ENCODE peak calls at places on chromosomes 4 and X, in six cellular contexts. One of them, this sample, is unnamed. For H3K36me3, the result is how much of the 10 kb centered on the place peaks cover.

GRCh38 chr4:88291003-88291402 is 6.6 kb upstream of the PPM1K start:
- DNase-seq in IMR-90: peak
- DNase-seq in GM06990: no peak
- DNase-seq in endodermal cell: no peak
- DNase-seq in endothelial cell of umbilical vein: no peak
- DNase-seq in CD4-positive, alpha-beta memory T cell: no peak
- DNase-seq in this sample: peak

GRCh38 chr4:68748181-68748981 is 67.4 kb upstream of the UGT2B10 start:
- DNase-seq in IMR-90: no peak
- DNase-seq in GM06990: no peak
- DNase-seq in endodermal cell: no peak
- DNase-seq in endothelial cell of umbilical vein: peak
- DNase-seq in CD4-positive, alpha-beta memory T cell: no peak
- DNase-seq in this sample: no peak

GRCh38 chr4:5952286-5953002 is 59.6 kb upstream of the CRMP1 start:
- DNase-seq in IMR-90: no peak
- DNase-seq in GM06990: no peak
- DNase-seq in endodermal cell: peak
- DNase-seq in endothelial cell of umbilical vein: no peak
- DNase-seq in CD4-positive, alpha-beta memory T cell: no peak
- DNase-seq in this sample: no peak

GRCh38 chr4:140373328-140374129 is at the start of gene SCOC:
- DNase-seq in IMR-90: peak
- DNase-seq in GM06990: peak
- DNase-seq in endodermal cell: peak
- DNase-seq in endothelial cell of umbilical vein: peak
- DNase-seq in CD4-positive, alpha-beta memory T cell: peak
- DNase-seq in this sample: peak

GRCh38 chr4:174592985-174593335 is 70.7 kb upstream of the HPGD start:
- DNase-seq in IMR-90: peak
- DNase-seq in GM06990: no peak
- DNase-seq in endodermal cell: no peak
- DNase-seq in endothelial cell of umbilical vein: no peak
- DNase-seq in CD4-positive, alpha-beta memory T cell: no peak
- DNase-seq in this sample: no peak

GRCh38 chr4:11805837-11806236 is 377.1 kb upstream of the HS3ST1 start:
- DNase-seq in IMR-90: peak
- DNase-seq in GM06990: no peak
- DNase-seq in endodermal cell: no peak
- DNase-seq in endothelial cell of umbilical vein: peak
- DNase-seq in CD4-positive, alpha-beta memory T cell: no peak
- DNase-seq in this sample: peak

GRCh38 chrX:18424482-18425198 is 768 bp upstream of the CDKL5 start:
- DNase-seq in IMR-90: peak
- DNase-seq in GM06990: peak
- DNase-seq in endodermal cell: no peak
- DNase-seq in endothelial cell of umbilical vein: peak
- DNase-seq in CD4-positive, alpha-beta memory T cell: peak
- DNase-seq in this sample: peak

GRCh38 chrX:21658152-21658737 is at the start of gene KLHL34:
- DNase-seq in IMR-90: no peak
- DNase-seq in GM06990: peak
- DNase-seq in endodermal cell: no peak
- DNase-seq in endothelial cell of umbilical vein: no peak
- DNase-seq in CD4-positive, alpha-beta memory T cell: no peak
- DNase-seq in this sample: peak

GRCh38 chrX:48826876-48827653 is 752 bp downstream of the ERAS start:
- DNase-seq in IMR-90: no peak
- DNase-seq in GM06990: no peak
- DNase-seq in endodermal cell: peak
- DNase-seq in endothelial cell of umbilical vein: no peak
- DNase-seq in CD4-positive, alpha-beta memory T cell: no peak
- DNase-seq in this sample: peak

GRCh38 chr4:10028910-10029309 is 7.6 kb upstream of the SLC2A9 start:
- DNase-seq in IMR-90: no peak
- DNase-seq in GM06990: no peak
- DNase-seq in endodermal cell: peak
- DNase-seq in endothelial cell of umbilical vein: no peak
- DNase-seq in CD4-positive, alpha-beta memory T cell: no peak
- DNase-seq in this sample: no peak

GRCh38 chr4:153364061-153364460 is 19.6 kb downstream of the MND1 start:
- DNase-seq in IMR-90: no peak
- DNase-seq in GM06990: no peak
- DNase-seq in endodermal cell: no peak
- DNase-seq in endothelial cell of umbilical vein: no peak
- DNase-seq in CD4-positive, alpha-beta memory T cell: no peak
- DNase-seq in this sample: no peak
- H3K36me3 ChIP-seq in IMR-90: under half
- H3K36me3 ChIP-seq in GM06990: under half
- H3K36me3 ChIP-seq in endodermal cell: under half
- H3K36me3 ChIP-seq in endothelial cell of umbilical vein: under half
- H3K36me3 ChIP-seq in CD4-positive, alpha-beta memory T cell: under half
- H3K36me3 ChIP-seq in this sample: under half

GRCh38 chr4:41661447-41662076 is 87.0 kb downstream of the PHOX2B start:
- DNase-seq in IMR-90: peak
- DNase-seq in GM06990: no peak
- DNase-seq in endodermal cell: peak
- DNase-seq in endothelial cell of umbilical vein: peak
- DNase-seq in CD4-positive, alpha-beta memory T cell: no peak
- DNase-seq in this sample: peak
- H3K36me3 ChIP-seq in IMR-90: under half
- H3K36me3 ChIP-seq in GM06990: under half
- H3K36me3 ChIP-seq in endodermal cell: under half
- H3K36me3 ChIP-seq in endothelial cell of umbilical vein: under half
- H3K36me3 ChIP-seq in CD4-positive, alpha-beta memory T cell: under half
- H3K36me3 ChIP-seq in this sample: under half

DNA sequence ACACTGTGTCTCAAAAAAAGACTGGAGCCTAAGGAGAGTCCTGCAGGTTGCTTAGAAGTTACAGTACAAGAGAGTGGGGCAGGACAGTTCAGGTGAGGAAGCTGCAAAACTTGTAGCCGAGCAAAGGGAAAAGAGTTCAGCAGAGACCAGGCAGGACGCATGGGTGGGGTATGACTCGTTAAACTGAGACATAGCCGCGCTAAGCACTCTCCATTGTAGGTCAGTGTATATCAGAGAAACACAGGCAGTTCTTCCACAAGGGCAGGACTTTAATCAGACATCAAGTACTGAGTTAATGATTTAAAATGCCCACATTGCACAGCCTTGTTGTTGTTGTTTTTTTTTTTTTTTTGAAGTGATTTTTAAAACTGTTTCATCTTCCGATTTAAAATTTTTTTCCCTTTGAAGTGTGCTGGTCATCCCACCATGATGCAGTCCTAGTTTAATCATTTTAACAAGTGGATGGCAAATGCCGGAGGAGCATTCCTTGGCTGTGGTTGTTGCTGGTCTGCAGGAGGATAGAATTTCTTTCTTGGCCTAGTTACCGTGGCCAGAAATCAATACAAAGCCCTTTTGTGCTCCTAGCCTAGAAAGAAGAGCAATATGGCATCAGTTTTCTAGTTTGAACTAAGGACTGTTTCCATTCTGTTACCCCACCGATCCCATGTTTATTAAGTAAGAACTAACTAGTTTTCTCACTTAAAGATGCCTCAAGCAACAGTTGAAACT is 10.3 kb downstream of the LAP3 start:
- DNase-seq in IMR-90: no peak
- DNase-seq in GM06990: no peak
- DNase-seq in endodermal cell: no peak
- DNase-seq in endothelial cell of umbilical vein: no peak
- DNase-seq in CD4-positive, alpha-beta memory T cell: no peak
- DNase-seq in this sample: no peak
- H3K36me3 ChIP-seq in IMR-90: under half
- H3K36me3 ChIP-seq in GM06990: under half
- H3K36me3 ChIP-seq in endodermal cell: half or more
- H3K36me3 ChIP-seq in endothelial cell of umbilical vein: under half
- H3K36me3 ChIP-seq in CD4-positive, alpha-beta memory T cell: half or more
- H3K36me3 ChIP-seq in this sample: under half

GRCh38 chr4:56209767-56210166 is 177.5 kb downstream of the AASDH start:
- DNase-seq in IMR-90: no peak
- DNase-seq in GM06990: no peak
- DNase-seq in endodermal cell: peak
- DNase-seq in endothelial cell of umbilical vein: no peak
- DNase-seq in CD4-positive, alpha-beta memory T cell: no peak
- DNase-seq in this sample: peak

GRCh38 chr4:56210397-56210796 is 176.9 kb downstream of the AASDH start:
- DNase-seq in IMR-90: no peak
- DNase-seq in GM06990: no peak
- DNase-seq in endodermal cell: no peak
- DNase-seq in endothelial cell of umbilical vein: no peak
- DNase-seq in CD4-positive, alpha-beta memory T cell: no peak
- DNase-seq in this sample: peak

GRCh38 chr4:56213543-56213942 is 173.7 kb downstream of the AASDH start:
- DNase-seq in IMR-90: no peak
- DNase-seq in GM06990: no peak
- DNase-seq in endodermal cell: no peak
- DNase-seq in endothelial cell of umbilical vein: no peak
- DNase-seq in CD4-positive, alpha-beta memory T cell: no peak
- DNase-seq in this sample: no peak

GRCh38 chr4:56212774-56213173 is 174.5 kb downstream of the AASDH start:
- DNase-seq in IMR-90: no peak
- DNase-seq in GM06990: no peak
- DNase-seq in endodermal cell: no peak
- DNase-seq in endothelial cell of umbilical vein: no peak
- DNase-seq in CD4-positive, alpha-beta memory T cell: no peak
- DNase-seq in this sample: no peak

GRCh38 chr4:56211202-56211601 is 176.1 kb downstream of the AASDH start:
- DNase-seq in IMR-90: no peak
- DNase-seq in GM06990: no peak
- DNase-seq in endodermal cell: peak
- DNase-seq in endothelial cell of umbilical vein: no peak
- DNase-seq in CD4-positive, alpha-beta memory T cell: no peak
- DNase-seq in this sample: no peak
- H3K36me3 ChIP-seq in IMR-90: under half
- H3K36me3 ChIP-seq in GM06990: under half
- H3K36me3 ChIP-seq in endodermal cell: under half
- H3K36me3 ChIP-seq in endothelial cell of umbilical vein: under half
- H3K36me3 ChIP-seq in CD4-positive, alpha-beta memory T cell: under half
- H3K36me3 ChIP-seq in this sample: under half

DNA sequence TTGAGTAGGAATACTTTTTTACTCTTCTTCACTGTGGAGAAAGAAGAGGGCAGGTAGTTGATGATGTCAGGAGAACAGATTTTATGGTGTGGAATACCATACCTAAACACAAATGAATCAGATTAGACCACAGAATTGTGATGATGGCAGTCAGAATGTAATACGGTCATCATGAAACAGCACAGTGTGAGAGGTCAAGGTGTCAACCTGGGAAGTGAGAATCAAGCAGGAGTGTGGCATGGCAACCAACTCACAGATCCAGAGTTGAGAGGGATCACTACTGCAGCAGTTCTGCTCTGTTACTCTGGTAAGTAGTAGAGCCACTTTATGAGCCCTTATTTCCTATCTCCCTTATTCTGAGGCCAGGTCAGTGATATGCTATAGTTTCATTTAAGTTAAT is 27.7 kb downstream of the METTL14 start:
- DNase-seq in IMR-90: peak
- DNase-seq in GM06990: no peak
- DNase-seq in endodermal cell: no peak
- DNase-seq in endothelial cell of umbilical vein: no peak
- DNase-seq in CD4-positive, alpha-beta memory T cell: no peak
- DNase-seq in this sample: no peak
- H3K36me3 ChIP-seq in IMR-90: under half
- H3K36me3 ChIP-seq in GM06990: under half
- H3K36me3 ChIP-seq in endodermal cell: half or more
- H3K36me3 ChIP-seq in endothelial cell of umbilical vein: under half
- H3K36me3 ChIP-seq in CD4-positive, alpha-beta memory T cell: under half
- H3K36me3 ChIP-seq in this sample: under half

DNA sequence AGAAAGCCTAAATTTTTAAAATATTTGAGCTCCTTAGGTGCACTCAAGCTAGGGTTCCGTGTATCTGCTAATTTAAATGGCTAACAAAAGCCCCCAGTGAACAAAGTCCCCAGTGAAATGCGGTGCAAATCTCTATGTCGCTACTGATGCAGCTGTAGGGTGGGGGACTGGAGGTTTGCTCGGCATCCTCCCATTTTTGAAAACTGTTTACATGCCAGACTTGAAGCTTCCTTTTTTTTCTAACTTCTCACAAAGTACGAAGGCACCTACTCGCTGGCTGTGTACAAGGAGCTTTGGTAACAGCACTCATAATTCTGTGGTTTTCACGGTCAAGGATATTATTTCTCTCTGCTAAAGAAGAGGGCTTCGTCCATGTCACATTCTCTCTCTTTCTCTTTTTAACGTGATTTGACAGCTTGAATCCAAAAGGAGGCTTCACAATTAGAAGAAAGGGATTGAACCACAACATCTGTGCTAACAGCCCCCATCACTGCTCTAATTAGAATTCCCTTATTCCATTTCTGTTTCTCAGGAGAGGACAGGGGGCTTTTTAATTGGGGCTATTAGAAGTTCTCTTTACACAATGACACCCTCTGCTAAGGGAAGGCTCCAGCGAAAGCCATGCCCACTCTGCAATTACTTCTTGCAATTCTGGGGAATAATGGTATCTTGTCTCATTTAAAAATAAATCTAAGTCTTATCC is 46.7 kb downstream of the TMEM156 start:
- DNase-seq in IMR-90: no peak
- DNase-seq in GM06990: no peak
- DNase-seq in endodermal cell: no peak
- DNase-seq in endothelial cell of umbilical vein: no peak
- DNase-seq in CD4-positive, alpha-beta memory T cell: no peak
- DNase-seq in this sample: no peak
- H3K36me3 ChIP-seq in IMR-90: under half
- H3K36me3 ChIP-seq in GM06990: under half
- H3K36me3 ChIP-seq in endodermal cell: under half
- H3K36me3 ChIP-seq in endothelial cell of umbilical vein: under half
- H3K36me3 ChIP-seq in CD4-positive, alpha-beta memory T cell: under half
- H3K36me3 ChIP-seq in this sample: under half

GRCh38 chr4:76958891-76959290 is 9.3 kb downstream of the SEPTIN11 start:
- DNase-seq in IMR-90: no peak
- DNase-seq in GM06990: no peak
- DNase-seq in endodermal cell: no peak
- DNase-seq in endothelial cell of umbilical vein: no peak
- DNase-seq in CD4-positive, alpha-beta memory T cell: no peak
- DNase-seq in this sample: no peak
- H3K36me3 ChIP-seq in IMR-90: under half
- H3K36me3 ChIP-seq in GM06990: under half
- H3K36me3 ChIP-seq in endodermal cell: under half
- H3K36me3 ChIP-seq in endothelial cell of umbilical vein: under half
- H3K36me3 ChIP-seq in CD4-positive, alpha-beta memory T cell: under half
- H3K36me3 ChIP-seq in this sample: under half

GRCh38 chrX:1388651-1389050 is 3.3 kb downstream of the SLC25A6 start:
- DNase-seq in IMR-90: no peak
- DNase-seq in GM06990: no peak
- DNase-seq in endodermal cell: peak
- DNase-seq in endothelial cell of umbilical vein: no peak
- DNase-seq in CD4-positive, alpha-beta memory T cell: no peak
- DNase-seq in this sample: no peak
- H3K36me3 ChIP-seq in IMR-90: half or more
- H3K36me3 ChIP-seq in GM06990: half or more
- H3K36me3 ChIP-seq in endodermal cell: half or more
- H3K36me3 ChIP-seq in endothelial cell of umbilical vein: under half
- H3K36me3 ChIP-seq in CD4-positive, alpha-beta memory T cell: half or more
- H3K36me3 ChIP-seq in this sample: half or more

This sample was measured in H7.